ENCODE peak calls at places on chromosomes 12 and 14, in four cellular contexts. C is CD8-positive, alpha-beta memory T cell; R is CD8-positive, alpha-beta T cell; Q is GM23338. Y is an unnamed sample. For H3K27me3, the result is how much of the 10 kb centered on the place peaks cover.

GRCh38 chr12:18907793-18908580 is 170.1 kb downstream of the CAPZA3 start:
- DNase-seq in R (no peak), C (no peak), Q (no peak), Y (no peak)

GRCh38 chr12:115243933-115244628 is 560.1 kb upstream of the TBX3 start:
- DNase-seq in C (no peak), Q (no peak), R (no peak), Y (no peak)

GRCh38 chr12:49345048-49345839 is 1.4 kb upstream of the DNAJC22 start:
- DNase-seq in Q (peak), R (no peak), C (no peak), Y (no peak)

GRCh38 chr14:57293851-57294837 is 25.4 kb downstream of the AP5M1 start:
- DNase-seq in R (no peak), C (no peak), Q (peak), Y (no peak)

GRCh38 chr12:92845320-92845719 is 83.8 kb downstream of the EEA1 start:
- DNase-seq in Q (no peak), R (no peak), C (no peak), Y (no peak)

GRCh38 chr12:76020281-76020680 is 11.3 kb downstream of the PHLDA1 start:
- DNase-seq in Q (no peak), R (peak), C (peak), Y (peak)

GRCh38 chr12:49537709-49538601 is 875 bp upstream of the KCNH3 start:
- DNase-seq in C (no peak), Q (peak), R (no peak), Y (no peak)

GRCh38 chr14:106436310-106436905 is 910.0 kb downstream of the TMEM121 start:
- DNase-seq in Q (peak), R (peak), C (peak), Y (peak)

GRCh38 chr14:93095742-93096510 is 19.8 kb downstream of the ITPK1 start:
- DNase-seq in R (no peak), Q (no peak), C (no peak), Y (no peak)

GRCh38 chr12:110934093-110934852 is 13.9 kb upstream of the MYL2 start:
- DNase-seq in Q (peak), R (no peak), C (no peak), Y (no peak)

GRCh38 chr14:38425324-38425976 is 169.6 kb upstream of the CLEC14A start:
- DNase-seq in Q (no peak), C (no peak), R (no peak), Y (no peak)

GRCh38 chr14:64645220-64645891 is 58.9 kb upstream of the PLEKHG3 start:
- DNase-seq in Q (peak), C (no peak), R (no peak), Y (no peak)

GRCh38 chr12:10190558-10191388 is 11.9 kb downstream of the TMEM52B start:
- DNase-seq in R (peak), Q (peak), C (peak), Y (no peak)

GRCh38 chr12:97275261-97276197 is 187.1 kb upstream of the RMST start:
- DNase-seq in R (no peak), C (no peak), Q (peak), Y (no peak)

GRCh38 chr12:110929818-110930217 is 9.4 kb upstream of the MYL2 start:
- DNase-seq in Q (no peak), R (no peak), C (no peak), Y (no peak)

GRCh38 chr12:64029013-64029857 is 184.7 kb downstream of the SRGAP1 start:
- DNase-seq in Q (no peak), C (no peak), R (no peak), Y (no peak)

GRCh38 chr12:110348431-110349059 is 55.0 kb downstream of the ANAPC7 start:
- DNase-seq in C (no peak), R (no peak), Q (no peak), Y (no peak)

GRCh38 chr12:132872975-132873421 is 14.4 kb downstream of the CHFR start:
- DNase-seq in C (peak), R (peak), Q (no peak), Y (no peak)

GRCh38 chr12:694734-695503 is 31.7 kb upstream of the NINJ2 start:
- DNase-seq in Q (no peak), R (no peak), C (no peak), Y (no peak)

GRCh38 chr12:89951050-89951693 is 242.5 kb upstream of the ATP2B1 start:
- DNase-seq in R (no peak), C (no peak), Q (no peak), Y (no peak)

GRCh38 chr12:40802656-40803055 is 110.4 kb downstream of the CNTN1 start:
- DNase-seq in C (no peak), R (no peak), Q (no peak), Y (no peak)

GRCh38 chr12:111166779-111167540 is 201.9 kb downstream of the PHETA1 start:
- DNase-seq in Q (no peak), C (no peak), R (no peak), Y (no peak)

GRCh38 chr14:87334997-87335675 is 657.8 kb downstream of the GALC start:
- DNase-seq in Q (peak), R (no peak), C (no peak), Y (no peak)

GRCh38 chr12:122174155-122174845 is at the start of gene IL31:
- DNase-seq in Q (no peak), R (no peak), C (no peak), Y (no peak)

GRCh38 chr12:98449601-98450000 is 65.8 kb upstream of the TMPO start:
- DNase-seq in Q (no peak), R (no peak), C (no peak), Y (no peak)

GRCh38 chr12:115341442-115341841 is 657.5 kb upstream of the TBX3 start:
- DNase-seq in Q (no peak), C (no peak), R (no peak), Y (no peak)

GRCh38 chr14:82067221-82067620 is 533.6 kb upstream of the SEL1L start:
- DNase-seq in R (no peak), C (no peak), Q (no peak), Y (no peak)

GRCh38 chr12:98373019-98373554 is 142.3 kb upstream of the TMPO start:
- DNase-seq in C (no peak), R (no peak), Q (peak), Y (no peak)

GRCh38 chr12:132534076-132534475 is 44.1 kb downstream of the FBRSL1 start:
- DNase-seq in Q (no peak), R (no peak), C (no peak), Y (no peak)

GRCh38 chr12:62799126-62799736 is 135.7 kb downstream of the PPM1H start:
- DNase-seq in Q (peak), C (peak), R (peak), Y (no peak)

DNA sequence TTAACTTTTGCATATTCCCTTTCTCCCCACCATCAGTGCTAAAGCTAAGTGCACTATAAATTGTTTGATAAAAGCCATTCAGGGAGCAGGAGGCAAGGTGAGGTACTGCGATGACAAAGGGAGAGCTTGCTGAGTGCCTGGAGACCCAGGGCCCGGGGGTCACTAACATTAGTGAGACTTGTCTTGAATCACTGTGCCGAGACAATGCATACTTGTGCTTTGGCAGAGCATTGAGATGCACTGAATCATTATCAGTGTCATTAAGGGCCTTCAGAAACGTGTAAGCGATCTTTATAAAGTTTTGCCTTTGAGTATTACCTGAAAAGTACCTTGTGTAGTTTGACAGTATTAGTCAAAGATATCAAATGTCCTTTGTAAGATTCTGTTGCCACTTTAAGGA is 447.5 kb downstream of the PCNX1 start:
- DNase-seq in C (no peak), R (no peak), Q (peak), Y (no peak)
- H3K27ac ChIP-seq in C (no peak), R (no peak), Q (no peak), Y (no peak)

DNA sequence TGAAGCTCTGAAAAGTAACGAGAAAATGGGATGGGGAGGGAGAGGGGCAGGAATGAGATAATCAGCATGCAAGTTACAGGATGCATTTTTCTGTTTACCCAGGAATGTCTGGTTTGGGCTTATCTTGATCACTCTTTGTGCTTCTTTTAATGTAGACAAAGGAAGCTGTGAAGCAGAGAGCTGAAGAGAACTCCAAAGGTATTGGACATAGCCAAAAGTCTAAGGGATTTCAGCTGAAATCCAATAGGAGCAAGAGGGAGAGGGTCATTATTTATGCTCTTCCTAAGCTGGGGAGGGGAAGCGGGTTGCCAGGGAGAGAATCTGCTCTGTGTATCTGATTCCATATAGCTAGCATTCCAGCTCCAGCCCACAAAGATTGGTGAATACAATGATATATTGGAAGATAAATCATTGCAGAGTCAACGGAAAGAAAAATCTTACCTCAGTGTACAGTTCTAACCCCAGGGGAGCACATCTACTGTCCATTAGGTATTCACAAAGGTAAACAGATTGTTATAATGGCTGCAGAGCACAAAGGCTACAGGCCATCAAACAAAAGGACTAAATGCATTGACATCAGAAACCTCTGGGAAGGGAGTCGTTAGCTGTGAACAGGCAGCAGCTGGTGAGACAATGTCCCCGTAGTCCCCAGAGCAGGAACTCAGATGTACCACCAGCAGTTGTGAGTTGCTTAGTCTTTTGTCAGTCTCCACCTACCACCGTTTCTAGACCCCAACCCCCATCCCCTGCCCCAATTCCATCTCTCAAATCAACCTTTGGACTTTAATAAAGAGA is 60.9 kb upstream of the PELI2 start:
- DNase-seq in C (no peak), R (no peak), Q (no peak), Y (no peak)
- H3K4me3 ChIP-seq in C (no peak), R (no peak), Q (no peak), Y (no peak)

GRCh38 chr14:91220581-91221000 is 23.9 kb downstream of the GPR68 start:
- DNase-seq in C (no peak), Q (no peak), R (no peak), Y (no peak)
- H3K27me3 ChIP-seq in C (under half), Q (under half), R (under half), Y (under half)

DNA sequence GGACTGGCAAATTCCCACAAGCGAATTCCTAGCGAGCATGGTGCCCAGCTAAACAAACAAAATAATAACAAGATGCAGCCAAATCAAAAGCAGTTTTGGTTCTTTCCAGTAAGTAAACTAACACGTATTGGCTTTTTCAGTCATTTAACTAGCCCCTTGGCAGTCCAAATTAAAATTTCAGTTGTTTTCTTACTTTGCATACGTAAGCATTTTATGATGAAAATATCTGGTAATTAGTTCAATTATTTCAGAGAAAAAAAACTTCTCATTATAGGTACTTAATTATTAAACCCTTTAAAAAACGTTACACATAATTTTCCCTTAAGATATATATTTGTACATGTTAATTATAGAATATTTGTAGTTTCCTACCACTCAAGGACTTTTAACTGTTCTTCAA is 70.1 kb downstream of the ST8SIA1 start:
- DNase-seq in C (no peak), R (no peak), Q (no peak), Y (no peak)
- H3K27ac ChIP-seq in C (no peak), R (no peak), Q (no peak), Y (no peak)

GRCh38 chr14:101584049-101584859 is 23.0 kb downstream of the DIO3 start:
- DNase-seq in Q (peak), R (no peak), C (no peak), Y (no peak)

GRCh38 chr14:101583006-101583708 is 21.9 kb downstream of the DIO3 start:
- DNase-seq in C (no peak), Q (no peak), R (no peak), Y (no peak)

GRCh38 chr14:101585211-101585610 is 23.9 kb downstream of the DIO3 start:
- DNase-seq in C (no peak), R (no peak), Q (no peak), Y (no peak)

GRCh38 chr14:101582294-101582693 is 21.0 kb downstream of the DIO3 start:
- DNase-seq in C (no peak), R (no peak), Q (no peak), Y (no peak)

DNA sequence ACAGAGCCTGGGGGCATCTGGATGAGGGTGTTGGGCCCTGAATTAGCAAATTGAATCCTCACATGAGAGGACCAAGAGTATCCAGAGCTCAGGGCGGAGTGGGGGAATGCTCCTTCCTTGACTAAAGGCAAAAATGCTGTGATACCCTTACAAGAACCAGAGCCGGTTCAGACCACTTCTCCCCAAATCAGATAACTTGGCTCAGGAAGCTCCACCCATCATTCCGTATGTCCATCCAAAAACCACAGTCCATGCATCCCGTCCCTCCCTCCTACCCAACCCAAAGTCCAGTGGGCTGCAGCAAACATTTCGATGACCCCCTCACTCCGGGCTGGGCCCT is 22.4 kb downstream of the DIO3 start:
- DNase-seq in C (no peak), R (no peak), Q (no peak), Y (no peak)
- H3K4me3 ChIP-seq in C (no peak), R (no peak), Q (no peak), Y (no peak)

GRCh38 chr12:106586535-106586802 is 3.7 kb downstream of the RFX4 start:
- DNase-seq in C (no peak), R (no peak), Q (peak), Y (no peak)
- H3K27me3 ChIP-seq in C (under half), R (under half), Q (half or more), Y (under half)

GRCh38 chr12:107225626-107226025 is 132.3 kb upstream of the CRY1 start:
- DNase-seq in R (no peak), Q (peak), C (no peak), Y (no peak)
- H3K27ac ChIP-seq in R (no peak), Q (no peak), C (no peak), Y (no peak)

GRCh38 chr12:54007538-54008259 is 1.1 kb upstream of the HOXC8 start:
- DNase-seq in C (no peak), Q (no peak), R (no peak), Y (no peak)
- H3K4me3 ChIP-seq in C (no peak), Q (no peak), R (no peak), Y (no peak)

Y was measured in effector memory CD4-positive, alpha-beta T cell.